ENCODE peak calls at places on chromosomes 13 and 19, in ten cellular contexts. I is activated CD8-positive, alpha-beta memory T cell treated with anti-CD3 and anti-CD28 coated beads for 1 hour; H is stimulated activated CD8-positive, alpha-beta memory T cell treated with anti-CD3 and anti-CD28 coated beads, Interleukin-15, amount 100 ng/mL, for 24 hours; A is EL; K is iris pigment epithelial cell; C is naive thymus-derived CD4-positive, alpha-beta T cell; O is stimulated activated naive CD8-positive, alpha-beta T cell treated with anti-CD3 and anti-CD28 coated beads, Interleukin-15, Interleukin-2, amounts not matched to agents 100 U/mL and 50 U/mL, for 24 hours; W is T-cell; R is activated naive CD8-positive, alpha-beta T cell treated with anti-CD3 and anti-CD28 coated beads for 36 hours; Q is GM23248. M is an unnamed sample.

GRCh38 chr19:35027009-35027408 is 3.3 kb upstream of the SCN1B start:
- DNase-seq in I (no peak), H (no peak), A (no peak), K (no peak), C (no peak), O (no peak), W (no peak), R (no peak), Q (no peak), M (no peak)

GRCh38 chr19:45295873-45296272 is 26.8 kb downstream of the CKM start:
- DNase-seq in I (no peak), H (no peak), A (no peak), K (no peak), C (no peak), O (no peak), W (no peak), R (no peak), Q (no peak), M (no peak)

GRCh38 chr19:49427855-49428546 is 2.8 kb downstream of the GFY start:
- DNase-seq in I (no peak), H (no peak), A (no peak), K (no peak), C (no peak), O (peak), W (no peak), R (peak), Q (peak), M (no peak)

GRCh38 chr19:17281391-17282304 is at the start of gene ANKLE1:
- DNase-seq in I (no peak), H (peak), A (peak), K (peak), C (no peak), O (peak), W (no peak), R (peak), Q (peak), M (no peak)

GRCh38 chr13:31115616-31116015 is 46.1 kb downstream of the HSPH1 start:
- DNase-seq in I (no peak), H (no peak), A (no peak), K (no peak), C (no peak), O (no peak), W (no peak), R (no peak), Q (no peak), M (no peak)

GRCh38 chr19:16025108-16026101 is 50.9 kb upstream of the TPM4 start:
- DNase-seq in I (no peak), H (no peak), A (peak), K (peak), C (no peak), O (no peak), W (no peak), R (no peak), Q (peak), M (no peak)

GRCh38 chr13:42272115-42272756 is at the start of gene AKAP11:
- DNase-seq in I (peak), H (peak), A (peak), K (peak), C (peak), O (peak), W (peak), R (peak), Q (peak), M (no peak)

GRCh38 chr19:5627395-5627904 is 4.6 kb downstream of the SAFB start:
- DNase-seq in I (no peak), H (no peak), A (peak), K (peak), C (no peak), O (peak), W (no peak), R (peak), Q (peak), M (no peak)

GRCh38 chr13:110106726-110107125 is 200.2 kb downstream of the COL4A1 start:
- DNase-seq in I (no peak), H (no peak), A (no peak), K (no peak), C (no peak), O (no peak), W (no peak), R (no peak), Q (peak), M (no peak)

GRCh38 chr13:50449465-50449864 is 394.0 kb downstream of the DLEU7 start:
- DNase-seq in I (no peak), H (no peak), A (no peak), K (no peak), C (no peak), O (no peak), W (no peak), R (no peak), Q (no peak), M (no peak)

GRCh38 chr19:18431351-18432197 is 6.4 kb downstream of the ISYNA1 start:
- DNase-seq in I (no peak), H (no peak), A (no peak), K (no peak), C (no peak), O (no peak), W (no peak), R (no peak), Q (no peak), M (no peak)

GRCh38 chr19:47663911-47664771 is 49.1 kb upstream of the EHD2 start:
- DNase-seq in I (no peak), H (no peak), A (peak), K (peak), C (no peak), O (no peak), W (no peak), R (no peak), Q (peak), M (peak)

GRCh38 chr19:16338470-16339360 is 14.1 kb downstream of the KLF2 start:
- DNase-seq in I (no peak), H (no peak), A (peak), K (peak), C (no peak), O (peak), W (peak), R (peak), Q (peak), M (peak)

GRCh38 chr19:38386968-38387549 is 775 bp downstream of the GGN start:
- DNase-seq in I (no peak), H (no peak), A (no peak), K (no peak), C (no peak), O (peak), W (no peak), R (no peak), Q (peak), M (no peak)

GRCh38 chr13:44870456-44870929 is 118.8 kb downstream of the NUFIP1 start:
- DNase-seq in I (no peak), H (no peak), A (no peak), K (no peak), C (no peak), O (no peak), W (no peak), R (no peak), Q (no peak), M (no peak)

GRCh38 chr13:66414196-66414800 is 815.8 kb downstream of the PCDH9 start:
- DNase-seq in I (no peak), H (no peak), A (no peak), K (no peak), C (no peak), O (no peak), W (no peak), R (no peak), Q (no peak), M (no peak)

GRCh38 chr13:104593251-104593576 is 1527.0 kb upstream of the SLC10A2 start:
- DNase-seq in I (no peak), H (no peak), A (no peak), K (no peak), C (no peak), O (no peak), W (no peak), R (no peak), Q (no peak), M (no peak)

GRCh38 chr13:94176576-94176975 is 302.9 kb downstream of the DCT start:
- DNase-seq in I (no peak), H (no peak), A (no peak), K (peak), C (no peak), O (no peak), W (no peak), R (no peak), Q (no peak), M (no peak)

GRCh38 chr13:44231786-44232516 is 141.7 kb upstream of the SERP2 start:
- DNase-seq in I (no peak), H (no peak), A (peak), K (peak), C (no peak), O (no peak), W (no peak), R (no peak), Q (peak), M (no peak)

GRCh38 chr19:38843175-38843758 is 6.5 kb downstream of the HNRNPL start:
- DNase-seq in I (no peak), H (no peak), A (no peak), K (no peak), C (no peak), O (no peak), W (no peak), R (no peak), Q (no peak), M (no peak)

GRCh38 chr13:100403675-100404074 is 184.9 kb downstream of the GGACT start:
- DNase-seq in I (no peak), H (no peak), A (no peak), K (no peak), C (no peak), O (no peak), W (no peak), R (no peak), Q (no peak), M (no peak)

GRCh38 chr19:54415208-54415900 is at the start of gene TTYH1:
- DNase-seq in I (peak), H (peak), A (no peak), K (no peak), C (peak), O (peak), W (peak), R (peak), Q (no peak), M (no peak)

GRCh38 chr13:33381906-33382305 is 96.4 kb upstream of the STARD13 start:
- DNase-seq in I (no peak), H (no peak), A (no peak), K (peak), C (no peak), O (no peak), W (no peak), R (no peak), Q (no peak), M (no peak)

GRCh38 chr19:11496391-11497163 is 9.1 kb downstream of the ZNF653 start:
- DNase-seq in I (peak), H (peak), A (peak), K (peak), C (peak), O (peak), W (peak), R (peak), Q (peak), M (peak)

GRCh38 chr19:18257503-18258470 is 16.5 kb downstream of the IQCN start:
- DNase-seq in I (no peak), H (no peak), A (no peak), K (no peak), C (no peak), O (no peak), W (no peak), R (no peak), Q (peak), M (no peak)

GRCh38 chr19:48954011-48954594 is 572 bp upstream of the BAX start:
- DNase-seq in I (no peak), H (no peak), A (no peak), K (no peak), C (no peak), O (no peak), W (no peak), R (no peak), Q (no peak), M (no peak)

GRCh38 chr19:44942067-44942571 is at the start of gene APOC4:
- DNase-seq in I (no peak), H (no peak), A (no peak), K (no peak), C (no peak), O (no peak), W (no peak), R (no peak), Q (no peak), M (no peak)

GRCh38 chr13:60837806-60838205 is 440.8 kb downstream of the TDRD3 start:
- DNase-seq in I (no peak), H (no peak), A (no peak), K (peak), C (no peak), O (no peak), W (no peak), R (no peak), Q (no peak), M (no peak)

GRCh38 chr13:47650221-47650620 is 350.9 kb downstream of the SUCLA2 start:
- DNase-seq in I (no peak), H (no peak), A (no peak), K (no peak), C (no peak), O (no peak), W (no peak), R (no peak), Q (no peak), M (no peak)

GRCh38 chr19:19643158-19644053 is at the start of gene GMIP:
- DNase-seq in I (peak), H (peak), A (peak), K (peak), C (peak), O (peak), W (peak), R (peak), Q (peak), M (no peak)

GRCh38 chr19:38649305-38650179 is 2.1 kb downstream of the ACTN4 start:
- DNase-seq in I (no peak), H (no peak), A (peak), K (no peak), C (no peak), O (no peak), W (no peak), R (no peak), Q (peak), M (no peak)

GRCh38 chr13:21478881-21479808 is 20.0 kb upstream of the ZDHHC20 start:
- DNase-seq in I (no peak), H (no peak), A (peak), K (peak), C (peak), O (peak), W (peak), R (no peak), Q (peak), M (peak)

M was measured in smooth muscle cell of the brain vasculature.